ENCODE peak calls at places on chromosomes 3 and 15, in five cellular contexts. One of them, this sample, is unnamed.

GRCh38 chr15:86021281-86022264 is 58.1 kb upstream of the AGBL1 start:
- DNase-seq in cardiac fibroblast: no peak
- DNase-seq in posterior cingulate gyrus: no peak
- DNase-seq in NCI-H2029: no peak
- DNase-seq in NCI-H226: peak
- DNase-seq in this sample: peak

GRCh38 chr3:11480663-11481298 is 162.9 kb downstream of the VGLL4 start:
- DNase-seq in cardiac fibroblast: no peak
- DNase-seq in posterior cingulate gyrus: no peak
- DNase-seq in NCI-H226: no peak
- DNase-seq in NCI-H2029: peak
- DNase-seq in this sample: no peak

GRCh38 chr3:31733234-31733667 is 200.5 kb downstream of the STT3B start:
- DNase-seq in NCI-H2029: peak
- DNase-seq in cardiac fibroblast: no peak
- DNase-seq in NCI-H226: no peak
- DNase-seq in posterior cingulate gyrus: no peak
- DNase-seq in this sample: no peak

GRCh38 chr3:84836961-84837360 is 121.8 kb upstream of the CADM2 start:
- DNase-seq in posterior cingulate gyrus: no peak
- DNase-seq in NCI-H226: no peak
- DNase-seq in cardiac fibroblast: no peak
- DNase-seq in NCI-H2029: peak
- DNase-seq in this sample: peak

GRCh38 chr15:71761649-71762048 is 48.7 kb upstream of the NR2E3 start:
- DNase-seq in cardiac fibroblast: peak
- DNase-seq in NCI-H2029: no peak
- DNase-seq in posterior cingulate gyrus: no peak
- DNase-seq in NCI-H226: peak
- DNase-seq in this sample: peak

GRCh38 chr3:33790091-33790490 is 8.3 kb upstream of the PDCD6IP start:
- DNase-seq in NCI-H226: no peak
- DNase-seq in cardiac fibroblast: no peak
- DNase-seq in NCI-H2029: no peak
- DNase-seq in posterior cingulate gyrus: no peak
- DNase-seq in this sample: peak

GRCh38 chr15:25242957-25243799 is 195.6 kb downstream of the UBE3A start:
- DNase-seq in NCI-H2029: no peak
- DNase-seq in cardiac fibroblast: no peak
- DNase-seq in posterior cingulate gyrus: peak
- DNase-seq in NCI-H226: no peak
- DNase-seq in this sample: no peak

GRCh38 chr15:69825941-69826817 is 271.5 kb downstream of the TLE3 start:
- DNase-seq in NCI-H2029: no peak
- DNase-seq in NCI-H226: no peak
- DNase-seq in cardiac fibroblast: no peak
- DNase-seq in posterior cingulate gyrus: no peak
- DNase-seq in this sample: no peak

GRCh38 chr3:44284949-44285348 is 43.3 kb downstream of the TOPAZ1 start:
- DNase-seq in cardiac fibroblast: no peak
- DNase-seq in NCI-H2029: no peak
- DNase-seq in posterior cingulate gyrus: no peak
- DNase-seq in NCI-H226: no peak
- DNase-seq in this sample: no peak

GRCh38 chr3:12679468-12679867 is 15.6 kb upstream of the RAF1 start:
- DNase-seq in cardiac fibroblast: peak
- DNase-seq in NCI-H226: peak
- DNase-seq in NCI-H2029: no peak
- DNase-seq in posterior cingulate gyrus: no peak
- DNase-seq in this sample: peak

GRCh38 chr15:93359780-93360161 is 270.8 kb upstream of the RGMA start:
- DNase-seq in NCI-H2029: no peak
- DNase-seq in NCI-H226: no peak
- DNase-seq in posterior cingulate gyrus: no peak
- DNase-seq in cardiac fibroblast: no peak
- DNase-seq in this sample: no peak

GRCh38 chr15:69909719-69910444 is 187.8 kb downstream of the TLE3 start:
- DNase-seq in cardiac fibroblast: peak
- DNase-seq in posterior cingulate gyrus: no peak
- DNase-seq in NCI-H2029: no peak
- DNase-seq in NCI-H226: peak
- DNase-seq in this sample: no peak

GRCh38 chr15:66595332-66595731 is 29.5 kb upstream of the LCTL start:
- DNase-seq in cardiac fibroblast: no peak
- DNase-seq in posterior cingulate gyrus: no peak
- DNase-seq in NCI-H2029: no peak
- DNase-seq in NCI-H226: no peak
- DNase-seq in this sample: no peak

GRCh38 chr15:89628791-89629715 is 26.2 kb downstream of the KIF7 start:
- DNase-seq in cardiac fibroblast: no peak
- DNase-seq in NCI-H226: no peak
- DNase-seq in NCI-H2029: no peak
- DNase-seq in posterior cingulate gyrus: no peak
- DNase-seq in this sample: no peak

GRCh38 chr3:113000691-113001090 is 9.9 kb downstream of the GTPBP8 start:
- DNase-seq in posterior cingulate gyrus: no peak
- DNase-seq in NCI-H226: no peak
- DNase-seq in cardiac fibroblast: no peak
- DNase-seq in NCI-H2029: no peak
- DNase-seq in this sample: no peak

GRCh38 chr15:74307827-74308642 is 59.4 kb downstream of the CYP11A1 start:
- DNase-seq in NCI-H2029: peak
- DNase-seq in NCI-H226: peak
- DNase-seq in cardiac fibroblast: peak
- DNase-seq in posterior cingulate gyrus: peak
- DNase-seq in this sample: peak

GRCh38 chr15:33729648-33730047 is 238.6 kb upstream of the CHRM5 start:
- DNase-seq in NCI-H226: peak
- DNase-seq in NCI-H2029: no peak
- DNase-seq in posterior cingulate gyrus: no peak
- DNase-seq in cardiac fibroblast: peak
- DNase-seq in this sample: no peak

GRCh38 chr3:41629072-41629471 is 332.8 kb downstream of the ULK4 start:
- DNase-seq in cardiac fibroblast: no peak
- DNase-seq in posterior cingulate gyrus: no peak
- DNase-seq in NCI-H226: no peak
- DNase-seq in NCI-H2029: no peak
- DNase-seq in this sample: no peak

GRCh38 chr15:68555348-68556037 is 23.3 kb upstream of the CORO2B start:
- DNase-seq in posterior cingulate gyrus: no peak
- DNase-seq in NCI-H2029: no peak
- DNase-seq in cardiac fibroblast: no peak
- DNase-seq in NCI-H226: no peak
- DNase-seq in this sample: no peak

GRCh38 chr3:9251055-9251786 is 1.8 kb upstream of the SRGAP3 start:
- DNase-seq in cardiac fibroblast: no peak
- DNase-seq in posterior cingulate gyrus: no peak
- DNase-seq in NCI-H2029: no peak
- DNase-seq in NCI-H226: no peak
- DNase-seq in this sample: peak

GRCh38 chr3:195100903-195101591 is 169.9 kb downstream of the XXYLT1 start:
- DNase-seq in cardiac fibroblast: peak
- DNase-seq in NCI-H226: no peak
- DNase-seq in NCI-H2029: peak
- DNase-seq in posterior cingulate gyrus: no peak
- DNase-seq in this sample: no peak

GRCh38 chr15:101172421-101173097 is 79.3 kb downstream of the CHSY1 start:
- DNase-seq in NCI-H226: no peak
- DNase-seq in cardiac fibroblast: no peak
- DNase-seq in posterior cingulate gyrus: no peak
- DNase-seq in NCI-H2029: no peak
- DNase-seq in this sample: no peak

GRCh38 chr3:111904376-111905241 is 45.5 kb downstream of the PHLDB2 start:
- DNase-seq in cardiac fibroblast: peak
- DNase-seq in posterior cingulate gyrus: no peak
- DNase-seq in NCI-H2029: peak
- DNase-seq in NCI-H226: peak
- DNase-seq in this sample: peak

GRCh38 chr15:74781673-74782595 is at the start of gene CSK:
- DNase-seq in NCI-H226: peak
- DNase-seq in cardiac fibroblast: peak
- DNase-seq in posterior cingulate gyrus: peak
- DNase-seq in NCI-H2029: peak
- DNase-seq in this sample: no peak

GRCh38 chr15:96416934-96417759 is 86.6 kb downstream of the NR2F2 start:
- DNase-seq in NCI-H2029: no peak
- DNase-seq in posterior cingulate gyrus: no peak
- DNase-seq in cardiac fibroblast: peak
- DNase-seq in NCI-H226: no peak
- DNase-seq in this sample: no peak

GRCh38 chr3:10994311-10994710 is 1.8 kb downstream of the SLC6A1 start:
- DNase-seq in NCI-H2029: no peak
- DNase-seq in NCI-H226: no peak
- DNase-seq in cardiac fibroblast: no peak
- DNase-seq in posterior cingulate gyrus: peak
- DNase-seq in this sample: no peak

GRCh38 chr15:57152133-57152532 is 224.2 kb upstream of the CGNL1 start:
- DNase-seq in cardiac fibroblast: no peak
- DNase-seq in NCI-H2029: no peak
- DNase-seq in posterior cingulate gyrus: no peak
- DNase-seq in NCI-H226: no peak
- DNase-seq in this sample: no peak

GRCh38 chr3:147702499-147702898 is 293.3 kb downstream of the ZIC1 start:
- DNase-seq in cardiac fibroblast: peak
- DNase-seq in posterior cingulate gyrus: no peak
- DNase-seq in NCI-H2029: no peak
- DNase-seq in NCI-H226: no peak
- DNase-seq in this sample: no peak

GRCh38 chr3:126267169-126267975 is 87.0 kb upstream of the ALDH1L1 start:
- DNase-seq in cardiac fibroblast: peak
- DNase-seq in NCI-H226: peak
- DNase-seq in NCI-H2029: peak
- DNase-seq in posterior cingulate gyrus: peak
- DNase-seq in this sample: peak